ENCODE peak calls at places on chromosomes 13 and 19, in eight cellular contexts. Q is glutamatergic neuron, R is colonic mucosa, A is left lung, F is omental fat pad, L is nephron progenitor cell, Y is GM12878, C is neural crest cell. I is an unnamed sample.

GRCh38 chr19:31113250-31113685 is 236.0 kb downstream of the TSHZ3 start:
- DNase-seq in Q (no peak), R (no peak), A (no peak), F (no peak), L (no peak), Y (no peak), C (no peak), I (no peak)

GRCh38 chr13:39144941-39145533 is 106.8 kb downstream of the NHLRC3 start:
- DNase-seq in Q (peak), R (peak), A (no peak), F (no peak), L (peak), Y (no peak), C (peak), I (peak)

GRCh38 chr19:55247621-55248099 is 11.2 kb downstream of the PPP6R1 start:
- DNase-seq in Q (no peak), R (peak), A (peak), F (no peak), L (no peak), Y (no peak), C (no peak), I (no peak)

GRCh38 chr13:43272866-43273265 is 249.5 kb downstream of the DNAJC15 start:
- DNase-seq in Q (no peak), R (no peak), A (no peak), F (no peak), L (no peak), Y (no peak), C (no peak), I (no peak)

GRCh38 chr19:1026189-1027019 is at the start of gene CNN2:
- DNase-seq in Q (peak), R (peak), A (peak), F (no peak), L (peak), Y (no peak), C (peak), I (peak)

GRCh38 chr13:98910501-98910951 is 67.3 kb downstream of the DOCK9 start:
- DNase-seq in Q (no peak), R (no peak), A (no peak), F (no peak), L (no peak), Y (no peak), C (no peak), I (no peak)

GRCh38 chr19:44807652-44808462 is 1.0 kb upstream of the BCAM start:
- DNase-seq in Q (peak), R (peak), A (peak), F (no peak), L (peak), Y (no peak), C (peak), I (peak)

GRCh38 chr13:25037057-25037813 is 58.7 kb upstream of the PABPC3 start:
- DNase-seq in Q (peak), R (peak), A (no peak), F (no peak), L (peak), Y (no peak), C (peak), I (peak)

GRCh38 chr13:46648166-46648607 is 95.2 kb downstream of the LRCH1 start:
- DNase-seq in Q (peak), R (peak), A (no peak), F (no peak), L (peak), Y (no peak), C (peak), I (no peak)

GRCh38 chr19:19654441-19654840 is 9.0 kb downstream of the ATP13A1 start:
- DNase-seq in Q (no peak), R (no peak), A (peak), F (no peak), L (no peak), Y (no peak), C (no peak), I (no peak)
- TF ChIP-seq CTCF in Q (no peak), R (no peak), A (no peak), F (no peak), L (no peak), Y (no peak), C (no peak), I (no peak)

GRCh38 chr13:20093946-20094345 is 66.9 kb downstream of the GJA3 start:
- DNase-seq in Q (no peak), R (no peak), A (no peak), F (no peak), L (no peak), Y (no peak), C (no peak), I (no peak)

GRCh38 chr13:20090349-20090748 is 70.5 kb downstream of the GJA3 start:
- DNase-seq in Q (no peak), R (no peak), A (no peak), F (no peak), L (no peak), Y (no peak), C (no peak), I (no peak)
- TF ChIP-seq CTCF in Q (no peak), R (no peak), A (no peak), F (no peak), L (no peak), Y (no peak), C (no peak), I (no peak)

DNA sequence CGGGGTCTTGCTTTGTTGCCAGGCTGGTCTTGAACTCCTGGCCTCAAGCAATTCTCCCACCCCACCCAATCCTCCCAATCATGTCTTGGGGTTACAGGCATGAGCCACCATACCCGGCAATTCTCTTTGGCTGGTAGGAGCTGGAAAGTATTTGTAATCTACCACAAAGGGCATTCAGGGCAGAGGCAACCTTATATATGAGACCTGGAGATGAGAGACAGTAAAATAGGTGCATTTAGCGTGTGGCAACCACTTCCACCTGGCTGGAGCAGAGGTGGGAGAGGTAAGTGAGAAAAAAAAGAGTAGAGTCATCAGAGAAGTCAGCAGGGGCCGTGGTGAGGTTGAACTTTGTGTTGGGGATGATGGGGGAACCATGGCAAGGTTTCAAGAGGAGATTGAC is 36.8 kb downstream of the VAV1 start:
- DNase-seq in Q (no peak), R (no peak), A (no peak), F (no peak), L (no peak), Y (no peak), C (no peak), I (no peak)
- TF ChIP-seq CTCF in Q (no peak), R (no peak), A (no peak), F (no peak), L (no peak), Y (no peak), C (no peak), I (no peak)

GRCh38 chr19:57395710-57396109 is 6.1 kb downstream of the ZNF548 start:
- DNase-seq in Q (no peak), R (no peak), A (no peak), F (no peak), L (no peak), Y (no peak), C (no peak), I (no peak)

GRCh38 chr19:57389194-57389729 is 392 bp upstream of the ZNF548 start:
- DNase-seq in Q (no peak), R (no peak), A (no peak), F (no peak), L (no peak), Y (no peak), C (no peak), I (no peak)

DNA sequence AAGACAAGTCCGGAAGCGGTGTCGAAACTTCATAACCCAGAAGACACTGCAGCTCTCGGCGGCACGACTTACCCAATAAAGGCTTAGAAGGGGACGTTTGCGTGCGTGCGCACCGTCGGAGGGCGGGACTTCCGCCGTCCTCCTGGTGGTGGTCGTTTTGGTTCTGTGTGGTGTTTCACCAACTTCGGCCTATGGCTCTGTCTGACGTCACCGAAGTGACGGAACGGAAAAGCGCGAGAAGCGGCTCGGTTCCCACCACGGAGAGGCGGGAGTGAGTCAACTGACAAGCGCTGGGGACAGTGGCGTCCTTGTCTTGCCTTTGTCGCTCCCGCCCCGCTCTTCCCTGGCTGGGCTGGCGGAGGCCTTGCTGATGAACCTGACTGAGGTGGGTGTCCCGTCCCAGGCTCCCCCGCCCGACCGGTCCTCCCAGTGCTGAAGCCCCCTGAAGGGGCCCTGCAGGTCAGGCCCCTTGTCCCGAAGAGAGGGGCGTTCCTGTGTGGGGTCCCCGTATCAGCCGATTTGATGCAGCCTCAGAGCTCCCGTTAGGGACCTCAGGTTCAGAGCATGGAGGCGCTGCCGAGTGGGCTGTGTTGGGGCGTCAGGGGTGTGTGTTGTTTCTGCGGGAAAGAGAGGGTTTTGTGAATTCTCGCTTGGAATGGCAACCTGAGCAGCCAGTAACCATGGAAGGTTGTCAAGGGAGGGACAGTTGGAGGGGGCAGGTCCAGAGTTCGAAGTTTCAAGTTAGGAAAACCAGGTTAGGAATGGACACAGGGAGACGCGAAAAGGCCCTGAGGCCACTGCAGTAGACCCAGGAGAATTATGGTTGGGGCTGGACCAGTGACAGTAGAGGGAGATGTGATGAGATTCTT is at the start of gene ZNF548:
- DNase-seq in Q (peak), R (peak), A (peak), F (peak), L (peak), Y (peak), C (peak), I (peak)
- TF ChIP-seq CTCF in Q (no peak), R (no peak), A (no peak), F (no peak), L (no peak), Y (no peak), C (peak), I (peak)

GRCh38 chr19:49422407-49423277 is 599 bp downstream of the PTH2 start:
- DNase-seq in Q (peak), R (peak), A (no peak), F (no peak), L (peak), Y (no peak), C (peak), I (no peak)
- TF ChIP-seq CTCF in Q (peak), R (no peak), A (no peak), F (no peak), L (peak), Y (peak), C (peak), I (peak)

GRCh38 chr19:41430907-41431306 is 3.7 kb upstream of the B3GNT8 start:
- DNase-seq in Q (no peak), R (no peak), A (peak), F (no peak), L (no peak), Y (no peak), C (no peak), I (no peak)

GRCh38 chr19:41434450-41434849 is 5.3 kb downstream of the DMAC2 start:
- DNase-seq in Q (no peak), R (no peak), A (peak), F (no peak), L (no peak), Y (no peak), C (no peak), I (no peak)

GRCh38 chr19:41433171-41433570 is 6.0 kb upstream of the B3GNT8 start:
- DNase-seq in Q (no peak), R (no peak), A (peak), F (no peak), L (no peak), Y (no peak), C (no peak), I (no peak)

GRCh38 chr19:41428481-41428859 is 1.3 kb upstream of the B3GNT8 start:
- DNase-seq in Q (no peak), R (no peak), A (no peak), F (no peak), L (no peak), Y (no peak), C (no peak), I (no peak)

GRCh38 chr19:41431426-41432386 is 4.5 kb upstream of the B3GNT8 start:
- DNase-seq in Q (no peak), R (no peak), A (peak), F (no peak), L (no peak), Y (no peak), C (no peak), I (no peak)
- TF ChIP-seq CTCF in Q (no peak), R (peak), A (no peak), F (no peak), L (no peak), Y (peak), C (no peak), I (no peak)

I was measured in mesothelial cell of epicardium.